ENCODE peak calls at places on chromosomes 4 and X, in four cellular contexts. N is A549, Z is HepG2, B is K562. S is an unnamed sample.

GRCh38 chrX:150429577-150429976 is 66.5 kb downstream of the MAMLD1 start:
- DNase-seq in N (peak; percentile 23), Z (no peak), B (no peak), S (no peak)

GRCh38 chr4:51930557-51930956 is 87.6 kb downstream of the DCUN1D4 start:
- DNase-seq in N (no peak), Z (no peak), B (no peak), S (no peak)

GRCh38 chr4:72473434-72473900 is 95.6 kb downstream of the ADAMTS3 start:
- DNase-seq in N (no peak), Z (no peak), B (peak; percentile 69), S (no peak)

GRCh38 chrX:30364229-30364628 is 55.0 kb upstream of the NR0B1 start:
- DNase-seq in N (no peak), Z (no peak), B (no peak), S (no peak)

GRCh38 chrX:8679572-8679971 is 52.4 kb downstream of the ANOS1 start:
- DNase-seq in N (no peak), Z (no peak), B (no peak), S (no peak)

GRCh38 chrX:25523574-25523973 is 507.8 kb upstream of the ARX start:
- DNase-seq in N (peak; percentile 54), Z (peak; percentile 42), B (peak; percentile 5), S (peak; percentile 82)

GRCh38 chr4:1096841-1097240 is 16.5 kb downstream of the RNF212 start:
- DNase-seq in N (no peak), Z (no peak), B (no peak), S (no peak)

GRCh38 chrX:2627272-2627867 is 63.7 kb upstream of the CD99 start:
- DNase-seq in N (peak; percentile 74), Z (peak; percentile 71), B (peak; percentile 17), S (peak; percentile 57)

GRCh38 chr4:76968937-76969336 is 19.4 kb downstream of the SEPTIN11 start:
- DNase-seq in N (no peak), Z (no peak), B (no peak), S (no peak)

GRCh38 chr4:8225704-8226443 is 26.8 kb downstream of the SH3TC1 start:
- DNase-seq in N (peak; percentile 15), Z (peak; percentile 73), B (no peak), S (no peak)

GRCh38 chr4:145937021-145937861 is 1.4 kb downstream of the ZNF827 start:
- DNase-seq in N (peak; percentile 57), Z (no peak), B (peak; percentile 21), S (peak; percentile 56)

DNA sequence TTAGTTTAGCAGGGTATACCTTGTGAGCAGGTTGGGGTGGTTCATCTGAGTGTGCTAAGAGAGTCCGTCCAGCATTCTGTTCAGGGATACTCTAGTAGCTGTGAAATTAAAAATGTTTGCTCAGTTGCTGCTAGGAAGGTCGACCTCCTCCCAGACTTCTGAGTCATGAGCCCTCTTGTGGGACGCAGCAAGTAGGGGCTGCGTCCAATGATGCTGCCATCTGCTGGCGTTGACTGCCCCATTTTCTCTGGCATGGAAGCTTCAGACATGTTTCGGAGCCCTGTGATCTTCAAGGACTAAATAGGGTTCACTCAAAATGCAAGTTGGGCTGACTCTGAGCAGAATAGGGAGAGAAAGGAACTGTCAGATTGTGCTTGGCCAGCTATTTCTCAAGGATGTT is 201.0 kb upstream of the ARSJ start:
- DNase-seq in N (peak; percentile 70), Z (peak; percentile 25), B (no peak), S (peak; percentile 87)
- TF ChIP-seq CTCF in N (peak; percentile 43), Z (peak; percentile 69), B (no peak), S (peak; percentile 69)

DNA sequence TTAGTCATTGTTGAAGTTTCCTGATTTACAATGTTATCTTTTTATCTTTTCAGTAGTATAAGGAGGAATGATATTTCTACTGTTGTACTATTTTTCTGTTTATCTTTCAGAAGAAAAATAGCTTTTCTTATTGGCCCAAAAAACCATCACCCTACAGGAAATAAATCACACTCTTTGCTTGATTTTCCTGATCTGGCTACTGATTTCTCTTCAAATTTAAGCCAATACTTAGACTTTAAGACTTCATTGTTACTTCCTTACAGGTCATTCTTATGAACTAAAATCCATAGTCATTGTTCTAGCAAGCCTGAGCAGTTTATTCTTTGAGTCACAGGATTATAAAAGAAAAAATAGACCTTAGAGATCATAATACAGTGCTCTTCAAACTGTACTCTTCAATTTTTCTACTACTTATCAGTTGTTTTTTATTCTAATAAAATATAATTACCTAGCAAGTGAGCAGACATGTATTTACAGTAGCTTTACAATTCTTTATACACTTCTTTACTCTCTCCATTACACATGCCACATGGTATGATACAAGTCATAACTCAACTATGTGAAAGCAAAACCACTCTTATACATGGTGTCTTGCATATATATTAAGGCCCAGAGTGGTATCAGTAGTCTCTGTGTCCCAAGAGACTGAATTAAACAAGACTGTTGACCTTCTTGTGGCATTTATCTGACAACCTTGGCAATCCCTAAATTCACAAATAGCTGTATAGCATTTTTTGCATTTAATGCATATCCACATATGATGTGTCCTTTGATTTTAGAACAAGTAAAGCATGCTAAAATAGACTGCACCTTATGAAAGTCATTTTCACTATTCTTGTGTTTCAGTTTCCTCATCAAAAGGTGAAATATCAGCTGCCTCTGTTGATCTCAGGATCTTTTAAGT is 47.9 kb downstream of the TET2 start:
- DNase-seq in N (no peak), Z (no peak), B (no peak), S (peak; percentile 63)
- H3K27ac ChIP-seq in N (no peak overlapping the region), Z (no peak overlapping the region), B (no peak overlapping the region), S (peak overlapping the region; percentile 77)

GRCh38 chr4:26911254-26911653 is 50.6 kb downstream of the STIM2 start:
- DNase-seq in N (no peak), Z (no peak), B (no peak), S (no peak)
- TF ChIP-seq JUN in N (no peak), Z (no peak), B (no peak), S (no peak)

GRCh38 chr4:10161840-10162239 is 45.2 kb upstream of the WDR1 start:
- DNase-seq in N (no peak), Z (no peak), B (no peak), S (no peak)

GRCh38 chr4:10161146-10161545 is 44.5 kb upstream of the WDR1 start:
- DNase-seq in N (no peak), Z (no peak), B (no peak), S (no peak)

GRCh38 chr4:10158355-10158942 is 41.9 kb upstream of the WDR1 start:
- DNase-seq in N (no peak), Z (peak; percentile 16), B (no peak), S (no peak)

GRCh38 chr4:10159671-10160070 is 43.1 kb upstream of the WDR1 start:
- DNase-seq in N (no peak), Z (no peak), B (no peak), S (no peak)

DNA sequence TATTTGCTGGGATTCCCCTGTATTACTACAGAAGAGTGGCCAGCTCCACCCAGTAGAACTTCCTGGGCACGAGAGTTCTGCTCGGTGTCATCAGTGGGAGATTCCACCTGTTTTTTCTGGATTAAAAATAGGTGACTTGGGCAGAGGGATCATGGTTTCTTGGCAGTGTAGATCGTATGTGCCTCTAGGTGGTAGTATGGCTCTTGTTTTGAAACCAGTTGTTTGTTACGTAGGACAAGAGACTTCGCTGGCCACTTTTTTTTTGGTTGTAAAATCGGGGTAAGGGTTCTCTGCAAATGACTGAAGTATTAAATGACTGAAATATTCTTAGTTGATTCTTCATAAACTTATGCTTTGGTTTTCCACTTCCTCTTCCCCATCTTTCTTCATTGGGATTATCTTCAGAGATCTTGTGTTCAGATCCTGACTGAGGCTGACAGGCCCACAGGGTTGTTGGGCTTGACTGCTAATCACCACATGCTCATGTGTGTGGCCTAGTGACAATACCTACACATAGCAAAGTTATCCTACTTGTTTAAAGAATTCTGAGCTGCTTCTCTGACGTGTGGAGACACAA is 43.8 kb upstream of the WDR1 start:
- DNase-seq in N (peak; percentile 13), Z (peak; percentile 18), B (peak; percentile 33), S (peak; percentile 34)
- TF ChIP-seq CTCF in N (no peak), Z (peak; percentile 47), B (peak; percentile 73), S (peak; percentile 32)

GRCh38 chr4:94447754-94448411 is 3.9 kb upstream of the PDLIM5 start:
- DNase-seq in N (no peak), Z (no peak), B (no peak), S (no peak)
- H3K27ac ChIP-seq in N (no peak overlapping the region), Z (no peak overlapping the region), B (no peak overlapping the region), S (no peak overlapping the region)